ENCODE peak calls at places on chromosomes 5 and 9, in nine cellular contexts. One of them, this sample, is unnamed.

GRCh38 chr5:32951878-32952277 is 240.8 kb downstream of the NPR3 start:
- DNase-seq in AG10803: no peak
- DNase-seq in sigmoid colon: no peak
- DNase-seq in osteocyte: no peak
- DNase-seq in right atrium auricular region: no peak
- DNase-seq in mesothelial cell of epicardium: no peak
- DNase-seq in foreskin fibroblast: no peak
- DNase-seq in B cell: no peak
- DNase-seq in thoracic aorta: no peak
- DNase-seq in this sample: no peak

GRCh38 chr9:28624771-28625170 is 1051.5 kb upstream of the C9orf72 start:
- DNase-seq in AG10803: no peak
- DNase-seq in sigmoid colon: no peak
- DNase-seq in osteocyte: no peak
- DNase-seq in right atrium auricular region: no peak
- DNase-seq in mesothelial cell of epicardium: no peak
- DNase-seq in foreskin fibroblast: no peak
- DNase-seq in B cell: no peak
- DNase-seq in thoracic aorta: no peak
- DNase-seq in this sample: no peak

GRCh38 chr5:138491669-138492551 is 26.6 kb downstream of the EGR1 start:
- DNase-seq in AG10803: peak
- DNase-seq in sigmoid colon: peak
- DNase-seq in osteocyte: peak
- DNase-seq in right atrium auricular region: peak
- DNase-seq in mesothelial cell of epicardium: peak
- DNase-seq in foreskin fibroblast: peak
- DNase-seq in B cell: peak
- DNase-seq in thoracic aorta: peak
- DNase-seq in this sample: peak

GRCh38 chr9:13823021-13823420 is 490.9 kb downstream of the NFIB start:
- DNase-seq in AG10803: peak
- DNase-seq in sigmoid colon: no peak
- DNase-seq in osteocyte: no peak
- DNase-seq in right atrium auricular region: no peak
- DNase-seq in mesothelial cell of epicardium: no peak
- DNase-seq in foreskin fibroblast: no peak
- DNase-seq in B cell: no peak
- DNase-seq in thoracic aorta: no peak
- DNase-seq in this sample: no peak

GRCh38 chr5:54867310-54867944 is 118.0 kb downstream of the ESM1 start:
- DNase-seq in AG10803: peak
- DNase-seq in sigmoid colon: no peak
- DNase-seq in osteocyte: no peak
- DNase-seq in right atrium auricular region: no peak
- DNase-seq in mesothelial cell of epicardium: no peak
- DNase-seq in foreskin fibroblast: peak
- DNase-seq in B cell: peak
- DNase-seq in thoracic aorta: no peak
- DNase-seq in this sample: peak

GRCh38 chr5:144004751-144005150 is 165.7 kb downstream of the YIPF5 start:
- DNase-seq in AG10803: no peak
- DNase-seq in sigmoid colon: no peak
- DNase-seq in osteocyte: no peak
- DNase-seq in right atrium auricular region: no peak
- DNase-seq in mesothelial cell of epicardium: no peak
- DNase-seq in foreskin fibroblast: no peak
- DNase-seq in B cell: no peak
- DNase-seq in thoracic aorta: no peak
- DNase-seq in this sample: no peak

GRCh38 chr5:150640311-150641005 is at the start of gene SYNPO:
- DNase-seq in AG10803: peak
- DNase-seq in sigmoid colon: peak
- DNase-seq in osteocyte: no peak
- DNase-seq in right atrium auricular region: peak
- DNase-seq in mesothelial cell of epicardium: no peak
- DNase-seq in foreskin fibroblast: peak
- DNase-seq in B cell: no peak
- DNase-seq in thoracic aorta: peak
- DNase-seq in this sample: no peak

GRCh38 chr5:146072595-146072994 is 32.8 kb downstream of the PLAC8L1 start:
- DNase-seq in AG10803: no peak
- DNase-seq in sigmoid colon: no peak
- DNase-seq in osteocyte: no peak
- DNase-seq in right atrium auricular region: no peak
- DNase-seq in mesothelial cell of epicardium: no peak
- DNase-seq in foreskin fibroblast: no peak
- DNase-seq in B cell: no peak
- DNase-seq in thoracic aorta: no peak
- DNase-seq in this sample: no peak

GRCh38 chr5:79938468-79938867 is 52.6 kb downstream of the MTX3 start:
- DNase-seq in AG10803: no peak
- DNase-seq in sigmoid colon: no peak
- DNase-seq in osteocyte: no peak
- DNase-seq in right atrium auricular region: no peak
- DNase-seq in mesothelial cell of epicardium: no peak
- DNase-seq in foreskin fibroblast: no peak
- DNase-seq in B cell: no peak
- DNase-seq in thoracic aorta: no peak
- DNase-seq in this sample: no peak

GRCh38 chr5:72788851-72789505 is 27.5 kb upstream of the TNPO1 start:
- DNase-seq in AG10803: peak
- DNase-seq in sigmoid colon: no peak
- DNase-seq in osteocyte: no peak
- DNase-seq in right atrium auricular region: no peak
- DNase-seq in mesothelial cell of epicardium: no peak
- DNase-seq in foreskin fibroblast: peak
- DNase-seq in B cell: no peak
- DNase-seq in thoracic aorta: no peak
- DNase-seq in this sample: no peak

GRCh38 chr9:34363619-34364351 is 12.9 kb downstream of the MYORG start:
- DNase-seq in AG10803: no peak
- DNase-seq in sigmoid colon: peak
- DNase-seq in osteocyte: no peak
- DNase-seq in right atrium auricular region: no peak
- DNase-seq in mesothelial cell of epicardium: no peak
- DNase-seq in foreskin fibroblast: no peak
- DNase-seq in B cell: no peak
- DNase-seq in thoracic aorta: no peak
- DNase-seq in this sample: no peak

GRCh38 chr9:89920131-89920530 is 315.3 kb downstream of the GADD45G start:
- DNase-seq in AG10803: no peak
- DNase-seq in sigmoid colon: no peak
- DNase-seq in osteocyte: no peak
- DNase-seq in right atrium auricular region: peak
- DNase-seq in mesothelial cell of epicardium: no peak
- DNase-seq in foreskin fibroblast: no peak
- DNase-seq in B cell: no peak
- DNase-seq in thoracic aorta: no peak
- DNase-seq in this sample: no peak

GRCh38 chr5:97888439-97888838 is 705.4 kb upstream of the RIOK2 start:
- DNase-seq in AG10803: no peak
- DNase-seq in sigmoid colon: no peak
- DNase-seq in osteocyte: no peak
- DNase-seq in right atrium auricular region: no peak
- DNase-seq in mesothelial cell of epicardium: no peak
- DNase-seq in foreskin fibroblast: no peak
- DNase-seq in B cell: no peak
- DNase-seq in thoracic aorta: no peak
- DNase-seq in this sample: peak

GRCh38 chr5:60209146-60209840 is 315.8 kb upstream of the PDE4D start:
- DNase-seq in AG10803: no peak
- DNase-seq in sigmoid colon: no peak
- DNase-seq in osteocyte: no peak
- DNase-seq in right atrium auricular region: no peak
- DNase-seq in mesothelial cell of epicardium: no peak
- DNase-seq in foreskin fibroblast: no peak
- DNase-seq in B cell: no peak
- DNase-seq in thoracic aorta: no peak
- DNase-seq in this sample: no peak

GRCh38 chr9:113511856-113512761 is 48.6 kb downstream of the RGS3 start:
- DNase-seq in AG10803: peak
- DNase-seq in sigmoid colon: no peak
- DNase-seq in osteocyte: no peak
- DNase-seq in right atrium auricular region: no peak
- DNase-seq in mesothelial cell of epicardium: no peak
- DNase-seq in foreskin fibroblast: no peak
- DNase-seq in B cell: no peak
- DNase-seq in thoracic aorta: no peak
- DNase-seq in this sample: peak

GRCh38 chr5:78698218-78698751 is 49.7 kb upstream of the LHFPL2 start:
- DNase-seq in AG10803: peak
- DNase-seq in sigmoid colon: peak
- DNase-seq in osteocyte: no peak
- DNase-seq in right atrium auricular region: peak
- DNase-seq in mesothelial cell of epicardium: no peak
- DNase-seq in foreskin fibroblast: peak
- DNase-seq in B cell: no peak
- DNase-seq in thoracic aorta: no peak
- DNase-seq in this sample: no peak

GRCh38 chr9:21856301-21857094 is 54.1 kb downstream of the MTAP start:
- DNase-seq in AG10803: peak
- DNase-seq in sigmoid colon: no peak
- DNase-seq in osteocyte: no peak
- DNase-seq in right atrium auricular region: no peak
- DNase-seq in mesothelial cell of epicardium: no peak
- DNase-seq in foreskin fibroblast: peak
- DNase-seq in B cell: no peak
- DNase-seq in thoracic aorta: no peak
- DNase-seq in this sample: no peak

DNA sequence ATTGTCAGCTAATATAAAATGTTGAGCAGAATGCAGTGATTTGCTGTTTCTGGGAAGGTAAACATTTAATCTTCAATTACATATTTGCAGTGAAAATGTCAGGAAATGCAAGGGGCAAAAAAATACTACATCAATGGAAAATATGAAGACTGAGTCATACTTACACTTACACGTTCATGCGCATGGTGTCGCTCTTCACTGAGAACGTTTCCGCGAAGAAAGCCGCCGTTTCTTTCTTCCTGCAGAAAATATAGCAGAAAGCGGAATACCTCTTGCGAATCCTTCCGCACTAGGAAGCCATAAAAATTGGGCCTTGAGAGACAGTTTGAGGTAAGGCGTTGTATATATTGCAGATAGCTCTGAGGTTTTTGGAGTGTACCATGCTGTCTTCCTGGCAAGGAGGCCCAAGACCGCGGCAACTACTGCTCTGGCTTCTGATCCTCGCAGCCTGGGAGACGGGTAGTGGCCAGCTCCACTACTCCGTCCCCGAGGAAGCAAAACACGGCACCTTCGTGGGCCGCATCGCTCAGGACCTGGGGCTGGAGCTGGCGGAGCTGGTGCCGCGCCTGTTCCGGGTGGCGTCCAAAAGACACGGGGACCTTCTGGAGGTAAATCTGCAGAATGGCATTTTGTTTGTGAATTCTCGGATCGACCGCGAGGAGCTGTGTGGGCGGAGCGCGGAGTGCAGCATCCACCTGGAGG is at the start of gene PCDHA13:
- DNase-seq in AG10803: no peak
- DNase-seq in sigmoid colon: no peak
- DNase-seq in osteocyte: no peak
- DNase-seq in right atrium auricular region: no peak
- DNase-seq in mesothelial cell of epicardium: no peak
- DNase-seq in foreskin fibroblast: no peak
- DNase-seq in B cell: no peak
- DNase-seq in thoracic aorta: no peak
- DNase-seq in this sample: no peak
- TF ChIP-seq CTCF in AG10803: peak
- TF ChIP-seq CTCF in sigmoid colon: no peak
- TF ChIP-seq CTCF in osteocyte: no peak
- TF ChIP-seq CTCF in right atrium auricular region: peak
- TF ChIP-seq CTCF in mesothelial cell of epicardium: no peak
- TF ChIP-seq CTCF in foreskin fibroblast: no peak
- TF ChIP-seq CTCF in B cell: no peak
- TF ChIP-seq CTCF in thoracic aorta: no peak
- TF ChIP-seq CTCF in this sample: no peak

GRCh38 chr5:57319633-57320032 is 145.8 kb downstream of the GPBP1 start:
- DNase-seq in AG10803: no peak
- DNase-seq in sigmoid colon: no peak
- DNase-seq in osteocyte: no peak
- DNase-seq in right atrium auricular region: no peak
- DNase-seq in mesothelial cell of epicardium: no peak
- DNase-seq in foreskin fibroblast: no peak
- DNase-seq in B cell: no peak
- DNase-seq in thoracic aorta: no peak
- DNase-seq in this sample: no peak
- TF ChIP-seq CTCF in AG10803: no peak
- TF ChIP-seq CTCF in sigmoid colon: no peak
- TF ChIP-seq CTCF in osteocyte: no peak
- TF ChIP-seq CTCF in right atrium auricular region: no peak
- TF ChIP-seq CTCF in mesothelial cell of epicardium: no peak
- TF ChIP-seq CTCF in foreskin fibroblast: no peak
- TF ChIP-seq CTCF in B cell: no peak
- TF ChIP-seq CTCF in thoracic aorta: no peak
- TF ChIP-seq CTCF in this sample: no peak

GRCh38 chr5:31824886-31825774 is 186.2 kb downstream of the PDZD2 start:
- DNase-seq in AG10803: peak
- DNase-seq in sigmoid colon: peak
- DNase-seq in osteocyte: no peak
- DNase-seq in right atrium auricular region: peak
- DNase-seq in mesothelial cell of epicardium: no peak
- DNase-seq in foreskin fibroblast: peak
- DNase-seq in B cell: no peak
- DNase-seq in thoracic aorta: no peak
- DNase-seq in this sample: peak
- TF ChIP-seq CTCF in AG10803: peak
- TF ChIP-seq CTCF in sigmoid colon: peak
- TF ChIP-seq CTCF in osteocyte: peak
- TF ChIP-seq CTCF in right atrium auricular region: peak
- TF ChIP-seq CTCF in mesothelial cell of epicardium: peak
- TF ChIP-seq CTCF in foreskin fibroblast: peak
- TF ChIP-seq CTCF in B cell: no peak
- TF ChIP-seq CTCF in thoracic aorta: peak
- TF ChIP-seq CTCF in this sample: peak

GRCh38 chr9:134325813-134326753 is at the start of gene RXRA:
- DNase-seq in AG10803: peak
- DNase-seq in sigmoid colon: peak
- DNase-seq in osteocyte: peak
- DNase-seq in right atrium auricular region: no peak
- DNase-seq in mesothelial cell of epicardium: peak
- DNase-seq in foreskin fibroblast: peak
- DNase-seq in B cell: peak
- DNase-seq in thoracic aorta: no peak
- DNase-seq in this sample: peak
- TF ChIP-seq CTCF in AG10803: peak
- TF ChIP-seq CTCF in sigmoid colon: no peak
- TF ChIP-seq CTCF in osteocyte: peak
- TF ChIP-seq CTCF in right atrium auricular region: peak
- TF ChIP-seq CTCF in mesothelial cell of epicardium: no peak
- TF ChIP-seq CTCF in foreskin fibroblast: no peak
- TF ChIP-seq CTCF in B cell: no peak
- TF ChIP-seq CTCF in thoracic aorta: peak
- TF ChIP-seq CTCF in this sample: peak

DNA sequence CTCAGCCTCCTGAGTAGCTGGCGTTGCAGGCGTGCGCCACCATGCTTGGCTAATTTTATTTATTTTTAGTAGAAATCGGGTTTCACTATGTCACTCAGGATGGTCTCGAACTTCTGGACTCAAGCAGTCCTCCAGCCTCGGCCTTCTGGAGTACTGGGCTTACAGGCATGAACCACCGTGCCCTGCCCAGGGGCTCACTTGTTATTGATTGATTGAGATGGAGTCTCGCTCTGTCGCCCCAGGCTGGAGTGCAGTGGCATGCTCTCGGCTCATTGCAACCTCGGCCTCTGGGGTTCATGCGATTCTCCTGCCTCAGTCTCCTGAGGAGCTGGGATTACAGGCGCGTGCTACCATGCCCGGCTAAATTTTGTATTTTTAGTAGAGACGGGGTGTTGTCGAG is 1.6 kb downstream of the HSPA4 start:
- DNase-seq in AG10803: no peak
- DNase-seq in sigmoid colon: peak
- DNase-seq in osteocyte: no peak
- DNase-seq in right atrium auricular region: no peak
- DNase-seq in mesothelial cell of epicardium: no peak
- DNase-seq in foreskin fibroblast: no peak
- DNase-seq in B cell: no peak
- DNase-seq in thoracic aorta: no peak
- DNase-seq in this sample: no peak
- TF ChIP-seq CTCF in AG10803: no peak
- TF ChIP-seq CTCF in sigmoid colon: no peak
- TF ChIP-seq CTCF in osteocyte: no peak
- TF ChIP-seq CTCF in right atrium auricular region: no peak
- TF ChIP-seq CTCF in mesothelial cell of epicardium: no peak
- TF ChIP-seq CTCF in foreskin fibroblast: no peak
- TF ChIP-seq CTCF in B cell: no peak
- TF ChIP-seq CTCF in thoracic aorta: no peak
- TF ChIP-seq CTCF in this sample: no peak

This sample was measured in GM10248.